ENCODE peak calls at places on chromosomes 16 and 17, in five cellular contexts. One of them, this sample, is unnamed.

GRCh38 chr16:88601313-88602036 is 31.3 kb downstream of the ZC3H18 start:
- DNase-seq in foreskin fibroblast: no peak
- DNase-seq in NB4: peak
- DNase-seq in BE2C: no peak
- DNase-seq in fibroblast of mammary gland: no peak
- DNase-seq in this sample: no peak

GRCh38 chr17:46822388-46822921 is 4.0 kb upstream of the WNT3 start:
- DNase-seq in foreskin fibroblast: no peak
- DNase-seq in NB4: peak
- DNase-seq in BE2C: no peak
- DNase-seq in fibroblast of mammary gland: no peak
- DNase-seq in this sample: peak

GRCh38 chr17:67800495-67800928 is 24.8 kb upstream of the BPTF start:
- DNase-seq in foreskin fibroblast: peak
- DNase-seq in NB4: peak
- DNase-seq in BE2C: peak
- DNase-seq in fibroblast of mammary gland: peak
- DNase-seq in this sample: peak

GRCh38 chr16:17304814-17305169 is 166.0 kb downstream of the XYLT1 start:
- DNase-seq in foreskin fibroblast: peak
- DNase-seq in NB4: no peak
- DNase-seq in BE2C: no peak
- DNase-seq in fibroblast of mammary gland: no peak
- DNase-seq in this sample: no peak

GRCh38 chr16:50266337-50267091 is at the start of gene ADCY7:
- DNase-seq in foreskin fibroblast: peak
- DNase-seq in NB4: peak
- DNase-seq in BE2C: peak
- DNase-seq in fibroblast of mammary gland: peak
- DNase-seq in this sample: peak

GRCh38 chr17:72515291-72516065 is 394.7 kb downstream of the SOX9 start:
- DNase-seq in foreskin fibroblast: peak
- DNase-seq in NB4: no peak
- DNase-seq in BE2C: peak
- DNase-seq in fibroblast of mammary gland: peak
- DNase-seq in this sample: no peak

GRCh38 chr16:88264641-88265285 is 118.0 kb upstream of the ZNF469 start:
- DNase-seq in foreskin fibroblast: peak
- DNase-seq in NB4: peak
- DNase-seq in BE2C: peak
- DNase-seq in fibroblast of mammary gland: peak
- DNase-seq in this sample: peak

GRCh38 chr17:31582151-31582907 is 190.9 kb downstream of the RAB11FIP4 start:
- DNase-seq in foreskin fibroblast: no peak
- DNase-seq in NB4: peak
- DNase-seq in BE2C: peak
- DNase-seq in fibroblast of mammary gland: no peak
- DNase-seq in this sample: no peak

GRCh38 chr16:4765511-4766474 is 1.2 kb downstream of the ZNF500 start:
- DNase-seq in foreskin fibroblast: no peak
- DNase-seq in NB4: no peak
- DNase-seq in BE2C: no peak
- DNase-seq in fibroblast of mammary gland: no peak
- DNase-seq in this sample: no peak

GRCh38 chr16:48885456-48885855 is 275.5 kb upstream of the N4BP1 start:
- DNase-seq in foreskin fibroblast: no peak
- DNase-seq in NB4: no peak
- DNase-seq in BE2C: no peak
- DNase-seq in fibroblast of mammary gland: no peak
- DNase-seq in this sample: no peak

GRCh38 chr16:87025681-87026080 is 291.5 kb downstream of the C16orf95 start:
- DNase-seq in foreskin fibroblast: no peak
- DNase-seq in NB4: no peak
- DNase-seq in BE2C: no peak
- DNase-seq in fibroblast of mammary gland: no peak
- DNase-seq in this sample: no peak

GRCh38 chr16:824601-825000 is 24.1 kb upstream of the GNG13 start:
- DNase-seq in foreskin fibroblast: no peak
- DNase-seq in NB4: no peak
- DNase-seq in BE2C: no peak
- DNase-seq in fibroblast of mammary gland: no peak
- DNase-seq in this sample: no peak

GRCh38 chr17:77475012-77475976 is 334.5 kb downstream of the SEC14L1 start:
- DNase-seq in foreskin fibroblast: peak
- DNase-seq in NB4: peak
- DNase-seq in BE2C: no peak
- DNase-seq in fibroblast of mammary gland: peak
- DNase-seq in this sample: no peak

GRCh38 chr16:59698341-59698979 is 964.3 kb upstream of the GOT2 start:
- DNase-seq in foreskin fibroblast: peak
- DNase-seq in NB4: peak
- DNase-seq in BE2C: no peak
- DNase-seq in fibroblast of mammary gland: peak
- DNase-seq in this sample: no peak

GRCh38 chr17:34207572-34207971 is 47.5 kb upstream of the CCL2 start:
- DNase-seq in foreskin fibroblast: no peak
- DNase-seq in NB4: no peak
- DNase-seq in BE2C: no peak
- DNase-seq in fibroblast of mammary gland: peak
- DNase-seq in this sample: no peak

GRCh38 chr17:59815965-59816364 is 76.8 kb downstream of the TUBD1 start:
- DNase-seq in foreskin fibroblast: no peak
- DNase-seq in NB4: no peak
- DNase-seq in BE2C: no peak
- DNase-seq in fibroblast of mammary gland: peak
- DNase-seq in this sample: no peak

GRCh38 chr17:75909812-75910274 is 5.2 kb upstream of the MRPL38 start:
- DNase-seq in foreskin fibroblast: no peak
- DNase-seq in NB4: no peak
- DNase-seq in BE2C: peak
- DNase-seq in fibroblast of mammary gland: peak
- DNase-seq in this sample: no peak

GRCh38 chr17:65547253-65547670 is 14.2 kb downstream of the AXIN2 start:
- DNase-seq in foreskin fibroblast: no peak
- DNase-seq in NB4: no peak
- DNase-seq in BE2C: no peak
- DNase-seq in fibroblast of mammary gland: peak
- DNase-seq in this sample: no peak

GRCh38 chr17:14793237-14793636 is 471.9 kb downstream of the PMP22 start:
- DNase-seq in foreskin fibroblast: peak
- DNase-seq in NB4: no peak
- DNase-seq in BE2C: no peak
- DNase-seq in fibroblast of mammary gland: peak
- DNase-seq in this sample: no peak

GRCh38 chr16:50847166-50847565 is 105.3 kb downstream of the CYLD start:
- DNase-seq in foreskin fibroblast: no peak
- DNase-seq in NB4: no peak
- DNase-seq in BE2C: no peak
- DNase-seq in fibroblast of mammary gland: no peak
- DNase-seq in this sample: no peak

GRCh38 chr16:3444032-3444388 is 530 bp downstream of the NAA60 start:
- DNase-seq in foreskin fibroblast: peak
- DNase-seq in NB4: peak
- DNase-seq in BE2C: peak
- DNase-seq in fibroblast of mammary gland: peak
- DNase-seq in this sample: peak

GRCh38 chr16:87213536-87213935 is 103.7 kb downstream of the C16orf95 start:
- DNase-seq in foreskin fibroblast: no peak
- DNase-seq in NB4: no peak
- DNase-seq in BE2C: no peak
- DNase-seq in fibroblast of mammary gland: no peak
- DNase-seq in this sample: no peak

GRCh38 chr17:48052956-48053757 is 5.0 kb downstream of the NFE2L1 start:
- DNase-seq in foreskin fibroblast: peak
- DNase-seq in NB4: no peak
- DNase-seq in BE2C: peak
- DNase-seq in fibroblast of mammary gland: peak
- DNase-seq in this sample: peak
- H3K4me3 ChIP-seq in foreskin fibroblast: peak
- H3K4me3 ChIP-seq in NB4: peak
- H3K4me3 ChIP-seq in BE2C: peak
- H3K4me3 ChIP-seq in fibroblast of mammary gland: no peak
- H3K4me3 ChIP-seq in this sample: peak

GRCh38 chr16:26770547-26770946 is 296.2 kb upstream of the C16orf82 start:
- DNase-seq in foreskin fibroblast: no peak
- DNase-seq in NB4: no peak
- DNase-seq in BE2C: no peak
- DNase-seq in fibroblast of mammary gland: no peak
- DNase-seq in this sample: no peak

GRCh38 chr16:26762596-26762995 is 304.1 kb upstream of the C16orf82 start:
- DNase-seq in foreskin fibroblast: no peak
- DNase-seq in NB4: no peak
- DNase-seq in BE2C: no peak
- DNase-seq in fibroblast of mammary gland: no peak
- DNase-seq in this sample: peak

DNA sequence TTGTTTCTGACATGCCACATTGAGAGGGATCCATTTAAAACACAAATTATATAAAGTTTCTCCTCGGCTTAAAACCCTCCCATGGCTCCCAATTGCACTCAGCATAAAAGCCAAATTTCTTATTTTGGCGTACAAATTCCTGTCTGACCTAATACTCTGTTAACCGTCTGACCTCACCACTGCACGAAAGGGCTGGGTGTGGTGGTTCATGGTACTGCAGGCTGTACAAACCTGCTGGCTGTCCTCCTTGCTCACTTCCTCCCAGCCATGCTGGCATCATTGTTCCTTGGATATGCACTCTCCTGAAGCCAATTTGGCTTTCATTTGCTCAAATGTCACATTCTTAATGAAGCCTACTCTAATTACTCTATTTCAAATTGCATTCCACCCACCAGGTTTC is 301.6 kb upstream of the C16orf82 start:
- DNase-seq in foreskin fibroblast: no peak
- DNase-seq in NB4: peak
- DNase-seq in BE2C: no peak
- DNase-seq in fibroblast of mammary gland: peak
- DNase-seq in this sample: peak
- TF ChIP-seq CTCF in foreskin fibroblast: no peak
- TF ChIP-seq CTCF in NB4: peak
- TF ChIP-seq CTCF in BE2C: no peak
- TF ChIP-seq CTCF in fibroblast of mammary gland: peak
- TF ChIP-seq CTCF in this sample: peak

DNA sequence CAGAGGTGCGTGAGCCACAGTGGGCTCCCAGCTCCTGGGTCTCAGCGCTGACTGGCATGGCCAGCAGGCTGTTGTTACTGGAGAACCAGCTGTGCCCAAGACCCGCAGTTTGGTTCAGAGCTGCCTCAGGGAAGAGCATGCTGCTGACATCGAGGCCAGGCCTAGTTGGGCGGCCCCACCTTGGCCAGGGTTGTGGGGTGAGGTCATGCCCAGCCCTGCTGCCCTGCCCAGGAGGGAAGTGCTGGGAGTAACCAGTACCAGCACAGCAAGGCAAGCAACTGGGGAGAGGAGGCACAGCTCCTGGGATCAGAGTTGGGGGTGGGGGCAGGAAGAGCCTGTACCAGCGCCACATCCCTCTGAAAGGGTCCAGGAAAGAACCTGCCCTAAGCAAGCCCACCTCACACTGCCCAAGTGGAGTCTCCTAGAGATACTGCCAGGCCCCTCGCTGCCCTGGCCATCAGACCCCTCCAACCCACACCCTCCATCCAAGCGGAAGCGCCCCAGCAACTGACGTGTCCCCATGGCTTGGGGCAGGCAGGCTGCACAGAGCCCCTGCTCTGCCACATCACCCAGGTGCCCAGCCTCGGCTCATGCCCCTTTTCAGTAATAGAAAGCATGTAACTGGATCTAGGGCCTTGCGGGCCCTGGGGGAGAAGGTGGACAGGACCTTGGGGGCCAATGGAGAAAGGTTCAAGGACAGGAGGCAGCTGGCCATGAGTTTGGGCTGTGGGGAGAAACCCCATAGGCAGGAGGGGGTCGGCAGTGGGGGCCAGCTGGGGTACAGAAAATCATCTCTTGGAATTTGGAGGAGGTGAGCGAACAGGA is 990 bp downstream of the DOK4 start:
- DNase-seq in foreskin fibroblast: no peak
- DNase-seq in NB4: no peak
- DNase-seq in BE2C: peak
- DNase-seq in fibroblast of mammary gland: no peak
- DNase-seq in this sample: peak
- H3K4me3 ChIP-seq in foreskin fibroblast: peak
- H3K4me3 ChIP-seq in NB4: peak
- H3K4me3 ChIP-seq in BE2C: peak
- H3K4me3 ChIP-seq in fibroblast of mammary gland: peak
- H3K4me3 ChIP-seq in this sample: peak

DNA sequence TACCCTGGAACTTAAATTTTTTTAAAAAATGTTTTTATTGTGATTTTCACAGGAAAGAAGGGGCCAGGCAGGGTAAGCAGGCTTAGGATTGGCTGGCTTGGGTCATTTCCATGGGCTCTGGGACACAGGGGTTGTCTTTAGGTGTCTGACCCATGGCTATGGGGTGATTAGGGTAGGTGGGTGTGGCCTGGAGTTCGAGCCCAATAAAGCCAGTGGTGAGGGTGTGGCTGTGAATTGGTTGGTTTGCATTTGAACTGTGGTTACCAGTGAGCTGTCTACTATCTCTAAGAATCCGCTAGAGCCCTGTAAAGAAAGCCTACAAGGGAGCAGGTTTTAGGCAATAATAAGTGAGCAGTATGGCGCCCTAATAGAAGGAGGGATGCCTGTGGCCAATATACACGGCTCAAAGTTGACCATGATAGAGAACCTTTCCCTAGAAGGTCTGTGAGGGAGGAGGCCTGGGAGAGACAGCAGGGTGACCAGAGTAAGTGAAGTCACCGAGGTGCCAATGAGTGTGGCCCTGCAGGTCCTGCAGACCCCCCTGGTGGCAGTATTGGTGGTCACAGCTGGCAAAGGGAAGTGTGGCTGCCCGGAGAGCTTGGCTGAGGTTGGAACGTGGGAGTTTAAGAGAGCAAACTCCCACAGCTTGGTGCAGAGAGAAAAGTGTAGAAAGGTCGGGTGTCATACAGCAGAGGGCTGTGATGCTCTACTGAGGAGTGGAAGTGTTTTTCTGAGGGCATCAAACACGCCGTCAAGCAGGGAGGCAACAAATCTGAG is 454.0 kb downstream of the WWOX start:
- DNase-seq in foreskin fibroblast: no peak
- DNase-seq in NB4: peak
- DNase-seq in BE2C: no peak
- DNase-seq in fibroblast of mammary gland: no peak
- DNase-seq in this sample: peak
- TF ChIP-seq CTCF in foreskin fibroblast: no peak
- TF ChIP-seq CTCF in NB4: no peak
- TF ChIP-seq CTCF in BE2C: no peak
- TF ChIP-seq CTCF in fibroblast of mammary gland: no peak
- TF ChIP-seq CTCF in this sample: peak

GRCh38 chr17:17722081-17722905 is 41.0 kb downstream of the RAI1 start:
- DNase-seq in foreskin fibroblast: no peak
- DNase-seq in NB4: no peak
- DNase-seq in BE2C: peak
- DNase-seq in fibroblast of mammary gland: peak
- DNase-seq in this sample: peak
- H3K4me3 ChIP-seq in foreskin fibroblast: peak
- H3K4me3 ChIP-seq in NB4: no peak
- H3K4me3 ChIP-seq in BE2C: peak
- H3K4me3 ChIP-seq in fibroblast of mammary gland: peak
- H3K4me3 ChIP-seq in this sample: peak